ENCODE peak calls at places on chromosomes 3 and 15, in seven cellular contexts. One of them, this sample, is unnamed.

GRCh38 chr3:39146083-39146501 is 7.3 kb downstream of the CSRNP1 start:
- DNase-seq in cardiac muscle cell: no peak
- DNase-seq in keratinocyte: no peak
- DNase-seq in mucosa of descending colon: peak
- DNase-seq in MCF 10A: no peak
- DNase-seq in Peyer's patch: peak
- DNase-seq in psoas muscle: no peak
- DNase-seq in this sample: peak

GRCh38 chr15:94258246-94258645 is 26.9 kb downstream of the MCTP2 start:
- DNase-seq in cardiac muscle cell: no peak
- DNase-seq in keratinocyte: no peak
- DNase-seq in mucosa of descending colon: no peak
- DNase-seq in MCF 10A: no peak
- DNase-seq in Peyer's patch: peak
- DNase-seq in psoas muscle: no peak
- DNase-seq in this sample: no peak

GRCh38 chr3:133663569-133664313 is 2.0 kb upstream of the TOPBP1 start:
- DNase-seq in cardiac muscle cell: peak
- DNase-seq in keratinocyte: peak
- DNase-seq in mucosa of descending colon: no peak
- DNase-seq in MCF 10A: peak
- DNase-seq in Peyer's patch: no peak
- DNase-seq in psoas muscle: no peak
- DNase-seq in this sample: no peak

GRCh38 chr15:82105458-82106205 is 59.8 kb upstream of the MEX3B start:
- DNase-seq in cardiac muscle cell: no peak
- DNase-seq in keratinocyte: no peak
- DNase-seq in mucosa of descending colon: no peak
- DNase-seq in MCF 10A: no peak
- DNase-seq in Peyer's patch: no peak
- DNase-seq in psoas muscle: no peak
- DNase-seq in this sample: no peak

GRCh38 chr3:160038862-160039562 is 50.4 kb downstream of the IL12A start:
- DNase-seq in cardiac muscle cell: peak
- DNase-seq in keratinocyte: no peak
- DNase-seq in mucosa of descending colon: peak
- DNase-seq in MCF 10A: no peak
- DNase-seq in Peyer's patch: peak
- DNase-seq in psoas muscle: peak
- DNase-seq in this sample: no peak

GRCh38 chr3:63067999-63068645 is 192.9 kb upstream of the CADPS start:
- DNase-seq in cardiac muscle cell: peak
- DNase-seq in keratinocyte: peak
- DNase-seq in mucosa of descending colon: no peak
- DNase-seq in MCF 10A: peak
- DNase-seq in Peyer's patch: peak
- DNase-seq in psoas muscle: no peak
- DNase-seq in this sample: no peak

GRCh38 chr15:36331531-36332275 is 247.7 kb upstream of the CDIN1 start:
- DNase-seq in cardiac muscle cell: no peak
- DNase-seq in keratinocyte: no peak
- DNase-seq in mucosa of descending colon: no peak
- DNase-seq in MCF 10A: no peak
- DNase-seq in Peyer's patch: no peak
- DNase-seq in psoas muscle: no peak
- DNase-seq in this sample: no peak

GRCh38 chr3:140931801-140932200 is 9.8 kb upstream of the SLC25A36 start:
- DNase-seq in cardiac muscle cell: no peak
- DNase-seq in keratinocyte: no peak
- DNase-seq in mucosa of descending colon: no peak
- DNase-seq in MCF 10A: no peak
- DNase-seq in Peyer's patch: no peak
- DNase-seq in psoas muscle: no peak
- DNase-seq in this sample: no peak

GRCh38 chr3:17195856-17196604 is 311.3 kb downstream of the PLCL2 start:
- DNase-seq in cardiac muscle cell: peak
- DNase-seq in keratinocyte: no peak
- DNase-seq in mucosa of descending colon: no peak
- DNase-seq in MCF 10A: peak
- DNase-seq in Peyer's patch: no peak
- DNase-seq in psoas muscle: no peak
- DNase-seq in this sample: no peak

GRCh38 chr3:71998995-71999673 is 214.2 kb upstream of the PROK2 start:
- DNase-seq in cardiac muscle cell: no peak
- DNase-seq in keratinocyte: peak
- DNase-seq in mucosa of descending colon: no peak
- DNase-seq in MCF 10A: peak
- DNase-seq in Peyer's patch: no peak
- DNase-seq in psoas muscle: no peak
- DNase-seq in this sample: no peak

GRCh38 chr3:12947504-12948369 is 106.4 kb upstream of the RPL32 start:
- DNase-seq in cardiac muscle cell: no peak
- DNase-seq in keratinocyte: no peak
- DNase-seq in mucosa of descending colon: no peak
- DNase-seq in MCF 10A: peak
- DNase-seq in Peyer's patch: peak
- DNase-seq in psoas muscle: peak
- DNase-seq in this sample: no peak

GRCh38 chr3:51710631-51711351 is 3.9 kb downstream of the GRM2 start:
- DNase-seq in cardiac muscle cell: peak
- DNase-seq in keratinocyte: no peak
- DNase-seq in mucosa of descending colon: no peak
- DNase-seq in MCF 10A: peak
- DNase-seq in Peyer's patch: peak
- DNase-seq in psoas muscle: peak
- DNase-seq in this sample: no peak

GRCh38 chr3:72661115-72661457 is 187.2 kb downstream of the SHQ1 start:
- DNase-seq in cardiac muscle cell: no peak
- DNase-seq in keratinocyte: peak
- DNase-seq in mucosa of descending colon: peak
- DNase-seq in MCF 10A: peak
- DNase-seq in Peyer's patch: peak
- DNase-seq in psoas muscle: peak
- DNase-seq in this sample: no peak

GRCh38 chr3:172550347-172550943 is 27.2 kb upstream of the TNFSF10 start:
- DNase-seq in cardiac muscle cell: no peak
- DNase-seq in keratinocyte: peak
- DNase-seq in mucosa of descending colon: no peak
- DNase-seq in MCF 10A: peak
- DNase-seq in Peyer's patch: peak
- DNase-seq in psoas muscle: no peak
- DNase-seq in this sample: peak

GRCh38 chr3:36792342-36792741 is 28.0 kb upstream of the DCLK3 start:
- DNase-seq in cardiac muscle cell: peak
- DNase-seq in keratinocyte: no peak
- DNase-seq in mucosa of descending colon: no peak
- DNase-seq in MCF 10A: peak
- DNase-seq in Peyer's patch: no peak
- DNase-seq in psoas muscle: no peak
- DNase-seq in this sample: no peak

GRCh38 chr15:71333839-71334238 is 218.6 kb downstream of the THSD4 start:
- DNase-seq in cardiac muscle cell: no peak
- DNase-seq in keratinocyte: no peak
- DNase-seq in mucosa of descending colon: no peak
- DNase-seq in MCF 10A: no peak
- DNase-seq in Peyer's patch: no peak
- DNase-seq in psoas muscle: no peak
- DNase-seq in this sample: no peak

GRCh38 chr3:53194218-53195065 is 33.4 kb downstream of the PRKCD start:
- DNase-seq in cardiac muscle cell: peak
- DNase-seq in keratinocyte: no peak
- DNase-seq in mucosa of descending colon: no peak
- DNase-seq in MCF 10A: peak
- DNase-seq in Peyer's patch: no peak
- DNase-seq in psoas muscle: peak
- DNase-seq in this sample: no peak

GRCh38 chr15:61835029-61835428 is 225.2 kb downstream of the VPS13C start:
- DNase-seq in cardiac muscle cell: no peak
- DNase-seq in keratinocyte: no peak
- DNase-seq in mucosa of descending colon: no peak
- DNase-seq in MCF 10A: no peak
- DNase-seq in Peyer's patch: no peak
- DNase-seq in psoas muscle: no peak
- DNase-seq in this sample: no peak

GRCh38 chr3:14602804-14603644 is 48.5 kb upstream of the CCDC174 start:
- DNase-seq in cardiac muscle cell: peak
- DNase-seq in keratinocyte: no peak
- DNase-seq in mucosa of descending colon: no peak
- DNase-seq in MCF 10A: no peak
- DNase-seq in Peyer's patch: no peak
- DNase-seq in psoas muscle: no peak
- DNase-seq in this sample: no peak

GRCh38 chr3:14605744-14606143 is 45.8 kb upstream of the CCDC174 start:
- DNase-seq in cardiac muscle cell: no peak
- DNase-seq in keratinocyte: peak
- DNase-seq in mucosa of descending colon: no peak
- DNase-seq in MCF 10A: no peak
- DNase-seq in Peyer's patch: no peak
- DNase-seq in psoas muscle: no peak
- DNase-seq in this sample: no peak

GRCh38 chr3:14606663-14607339 is 44.8 kb upstream of the CCDC174 start:
- DNase-seq in cardiac muscle cell: no peak
- DNase-seq in keratinocyte: peak
- DNase-seq in mucosa of descending colon: no peak
- DNase-seq in MCF 10A: no peak
- DNase-seq in Peyer's patch: no peak
- DNase-seq in psoas muscle: no peak
- DNase-seq in this sample: no peak

GRCh38 chr3:14605070-14605469 is 46.5 kb upstream of the CCDC174 start:
- DNase-seq in cardiac muscle cell: no peak
- DNase-seq in keratinocyte: no peak
- DNase-seq in mucosa of descending colon: no peak
- DNase-seq in MCF 10A: no peak
- DNase-seq in Peyer's patch: no peak
- DNase-seq in psoas muscle: no peak
- DNase-seq in this sample: no peak

GRCh38 chr3:14608298-14608697 is 43.3 kb upstream of the CCDC174 start:
- DNase-seq in cardiac muscle cell: no peak
- DNase-seq in keratinocyte: no peak
- DNase-seq in mucosa of descending colon: no peak
- DNase-seq in MCF 10A: no peak
- DNase-seq in Peyer's patch: no peak
- DNase-seq in psoas muscle: no peak
- DNase-seq in this sample: no peak
- TF ChIP-seq CTCF in cardiac muscle cell: no peak
- TF ChIP-seq CTCF in keratinocyte: peak
- TF ChIP-seq CTCF in mucosa of descending colon: no peak
- TF ChIP-seq CTCF in MCF 10A: no peak
- TF ChIP-seq CTCF in Peyer's patch: no peak
- TF ChIP-seq CTCF in psoas muscle: no peak
- TF ChIP-seq CTCF in this sample: no peak

GRCh38 chr3:129054605-129055104 is 5.9 kb upstream of the GP9 start:
- DNase-seq in cardiac muscle cell: no peak
- DNase-seq in keratinocyte: no peak
- DNase-seq in mucosa of descending colon: no peak
- DNase-seq in MCF 10A: no peak
- DNase-seq in Peyer's patch: no peak
- DNase-seq in psoas muscle: no peak
- DNase-seq in this sample: no peak
- TF ChIP-seq CTCF in cardiac muscle cell: no peak
- TF ChIP-seq CTCF in keratinocyte: no peak
- TF ChIP-seq CTCF in mucosa of descending colon: no peak
- TF ChIP-seq CTCF in MCF 10A: no peak
- TF ChIP-seq CTCF in Peyer's patch: no peak
- TF ChIP-seq CTCF in psoas muscle: no peak
- TF ChIP-seq CTCF in this sample: no peak

DNA sequence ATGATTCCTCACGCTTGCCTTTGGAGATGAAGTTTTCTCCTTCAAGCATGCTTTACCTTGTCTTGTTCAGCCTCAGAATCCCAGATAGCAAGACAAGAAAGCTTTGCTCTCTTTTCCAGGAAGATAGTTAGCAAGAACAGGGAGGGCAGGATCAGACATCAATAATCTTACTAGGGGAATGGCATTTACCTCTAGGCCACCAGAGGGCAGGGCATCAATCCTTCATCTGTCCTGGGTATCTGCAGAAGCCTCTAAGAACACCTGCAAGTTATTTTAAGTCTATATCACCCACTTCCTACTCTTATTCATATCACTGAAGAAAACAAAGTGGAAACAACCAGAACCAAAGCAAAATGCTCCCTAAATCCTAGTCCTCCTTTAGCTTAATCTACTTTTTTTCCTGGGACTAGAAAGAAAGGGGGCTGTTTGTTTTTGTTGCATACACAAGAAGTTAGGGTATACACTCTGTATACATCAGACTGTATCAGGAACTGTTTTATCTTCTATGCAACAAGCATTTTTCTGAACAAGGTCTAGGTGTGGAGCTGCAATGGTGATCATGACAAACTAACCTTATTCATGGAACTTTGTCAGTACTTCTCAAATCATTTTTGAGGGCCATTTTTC is 862.5 kb downstream of the CADM2 start:
- DNase-seq in cardiac muscle cell: peak
- DNase-seq in keratinocyte: no peak
- DNase-seq in mucosa of descending colon: no peak
- DNase-seq in MCF 10A: peak
- DNase-seq in Peyer's patch: no peak
- DNase-seq in psoas muscle: no peak
- DNase-seq in this sample: no peak
- TF ChIP-seq CTCF in cardiac muscle cell: no peak
- TF ChIP-seq CTCF in keratinocyte: no peak
- TF ChIP-seq CTCF in mucosa of descending colon: no peak
- TF ChIP-seq CTCF in MCF 10A: peak
- TF ChIP-seq CTCF in Peyer's patch: peak
- TF ChIP-seq CTCF in psoas muscle: no peak
- TF ChIP-seq CTCF in this sample: no peak

GRCh38 chr3:46369675-46370132 is 1.0 kb upstream of the CCR5 start:
- DNase-seq in cardiac muscle cell: no peak
- DNase-seq in keratinocyte: no peak
- DNase-seq in mucosa of descending colon: no peak
- DNase-seq in MCF 10A: no peak
- DNase-seq in Peyer's patch: no peak
- DNase-seq in psoas muscle: no peak
- DNase-seq in this sample: no peak

GRCh38 chr3:46370784-46371183 is at the start of gene CCR5:
- DNase-seq in cardiac muscle cell: no peak
- DNase-seq in keratinocyte: no peak
- DNase-seq in mucosa of descending colon: no peak
- DNase-seq in MCF 10A: no peak
- DNase-seq in Peyer's patch: peak
- DNase-seq in psoas muscle: no peak
- DNase-seq in this sample: no peak

GRCh38 chr3:46367811-46368210 is 2.9 kb upstream of the CCR5 start:
- DNase-seq in cardiac muscle cell: no peak
- DNase-seq in keratinocyte: no peak
- DNase-seq in mucosa of descending colon: no peak
- DNase-seq in MCF 10A: no peak
- DNase-seq in Peyer's patch: no peak
- DNase-seq in psoas muscle: no peak
- DNase-seq in this sample: no peak

GRCh38 chr3:46365737-46366524 is 4.8 kb upstream of the CCR5 start:
- DNase-seq in cardiac muscle cell: no peak
- DNase-seq in keratinocyte: peak
- DNase-seq in mucosa of descending colon: no peak
- DNase-seq in MCF 10A: no peak
- DNase-seq in Peyer's patch: no peak
- DNase-seq in psoas muscle: no peak
- DNase-seq in this sample: no peak

DNA sequence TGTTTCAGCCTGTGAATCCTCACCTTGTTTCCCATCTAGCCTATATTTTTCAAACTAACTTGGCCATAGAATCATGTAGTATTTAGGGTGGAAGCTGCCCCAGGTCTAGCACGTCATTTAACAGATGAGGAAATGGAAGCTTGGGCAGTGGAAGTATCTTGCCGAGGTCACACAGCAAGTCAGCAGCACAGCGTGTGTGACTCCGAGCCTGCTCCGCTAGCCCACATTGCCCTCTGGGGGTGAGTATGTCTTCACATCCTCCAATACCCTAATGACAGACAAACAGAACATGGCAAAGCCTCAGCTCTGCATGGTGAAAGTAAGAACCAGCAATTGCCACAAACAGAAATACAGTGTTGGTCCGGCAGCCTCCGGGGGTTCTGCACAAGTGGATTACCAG is 2.2 kb upstream of the CCR5 start:
- DNase-seq in cardiac muscle cell: peak
- DNase-seq in keratinocyte: no peak
- DNase-seq in mucosa of descending colon: peak
- DNase-seq in MCF 10A: peak
- DNase-seq in Peyer's patch: peak
- DNase-seq in psoas muscle: peak
- DNase-seq in this sample: peak
- TF ChIP-seq CTCF in cardiac muscle cell: no peak
- TF ChIP-seq CTCF in keratinocyte: no peak
- TF ChIP-seq CTCF in mucosa of descending colon: no peak
- TF ChIP-seq CTCF in MCF 10A: peak
- TF ChIP-seq CTCF in Peyer's patch: peak
- TF ChIP-seq CTCF in psoas muscle: no peak
- TF ChIP-seq CTCF in this sample: peak